ENCODE peak calls at places on chromosomes 6 and 20, in seven cellular contexts. One of them, this sample, is unnamed.

GRCh38 chr20:10316582-10316981 is 98.0 kb downstream of the SNAP25 start:
- DNase-seq in anterior cingulate cortex: no peak
- DNase-seq in GM12891: no peak
- DNase-seq in CD8-positive, alpha-beta T cell: no peak
- DNase-seq in ecto neural progenitor cell: no peak
- DNase-seq in tibial artery: no peak
- DNase-seq in NCI-H510A treated with DMSO at 0.1 percent for 48 hours: no peak
- DNase-seq in this sample: no peak

GRCh38 chr6:81614292-81614691 is 138.2 kb downstream of the TENT5A start:
- DNase-seq in anterior cingulate cortex: no peak
- DNase-seq in GM12891: no peak
- DNase-seq in CD8-positive, alpha-beta T cell: no peak
- DNase-seq in ecto neural progenitor cell: no peak
- DNase-seq in tibial artery: no peak
- DNase-seq in NCI-H510A treated with DMSO at 0.1 percent for 48 hours: peak; percentile 16
- DNase-seq in this sample: no peak

GRCh38 chr6:33992191-33992590 is 153.7 kb downstream of the GRM4 start:
- DNase-seq in anterior cingulate cortex: no peak
- DNase-seq in GM12891: no peak
- DNase-seq in CD8-positive, alpha-beta T cell: no peak
- DNase-seq in ecto neural progenitor cell: peak; percentile 18
- DNase-seq in tibial artery: no peak
- DNase-seq in NCI-H510A treated with DMSO at 0.1 percent for 48 hours: no peak
- DNase-seq in this sample: no peak

GRCh38 chr6:21935561-21936028 is 342.0 kb downstream of the SOX4 start:
- DNase-seq in anterior cingulate cortex: no peak
- DNase-seq in GM12891: no peak
- DNase-seq in CD8-positive, alpha-beta T cell: no peak
- DNase-seq in ecto neural progenitor cell: no peak
- DNase-seq in tibial artery: no peak
- DNase-seq in NCI-H510A treated with DMSO at 0.1 percent for 48 hours: no peak
- DNase-seq in this sample: no peak

GRCh38 chr6:106381871-106382270 is 21.4 kb downstream of the CRYBG1 start:
- DNase-seq in anterior cingulate cortex: no peak
- DNase-seq in GM12891: no peak
- DNase-seq in CD8-positive, alpha-beta T cell: no peak
- DNase-seq in ecto neural progenitor cell: no peak
- DNase-seq in tibial artery: no peak
- DNase-seq in NCI-H510A treated with DMSO at 0.1 percent for 48 hours: no peak
- DNase-seq in this sample: no peak

GRCh38 chr6:107720762-107721161 is 103.4 kb downstream of the SCML4 start:
- DNase-seq in anterior cingulate cortex: no peak
- DNase-seq in GM12891: no peak
- DNase-seq in CD8-positive, alpha-beta T cell: no peak
- DNase-seq in ecto neural progenitor cell: peak; percentile 24
- DNase-seq in tibial artery: no peak
- DNase-seq in NCI-H510A treated with DMSO at 0.1 percent for 48 hours: no peak
- DNase-seq in this sample: no peak

GRCh38 chr6:56851541-56852248 is 103.2 kb upstream of the BEND6 start:
- DNase-seq in anterior cingulate cortex: peak; percentile 14
- DNase-seq in GM12891: peak; percentile 14
- DNase-seq in CD8-positive, alpha-beta T cell: no peak
- DNase-seq in ecto neural progenitor cell: no peak
- DNase-seq in tibial artery: peak; percentile 42
- DNase-seq in NCI-H510A treated with DMSO at 0.1 percent for 48 hours: peak; percentile 94
- DNase-seq in this sample: no peak

GRCh38 chr6:161257778-161258457 is 15.9 kb downstream of the AGPAT4 start:
- DNase-seq in anterior cingulate cortex: no peak
- DNase-seq in GM12891: no peak
- DNase-seq in CD8-positive, alpha-beta T cell: no peak
- DNase-seq in ecto neural progenitor cell: no peak
- DNase-seq in tibial artery: peak; percentile 40
- DNase-seq in NCI-H510A treated with DMSO at 0.1 percent for 48 hours: no peak
- DNase-seq in this sample: no peak

GRCh38 chr6:136039185-136039584 is 187.7 kb downstream of the PDE7B start:
- DNase-seq in anterior cingulate cortex: no peak
- DNase-seq in GM12891: no peak
- DNase-seq in CD8-positive, alpha-beta T cell: no peak
- DNase-seq in ecto neural progenitor cell: no peak
- DNase-seq in tibial artery: no peak
- DNase-seq in NCI-H510A treated with DMSO at 0.1 percent for 48 hours: no peak
- DNase-seq in this sample: no peak

GRCh38 chr6:27145731-27146455 is 101.6 kb upstream of the PRSS16 start:
- DNase-seq in anterior cingulate cortex: no peak
- DNase-seq in GM12891: no peak
- DNase-seq in CD8-positive, alpha-beta T cell: peak; percentile 81
- DNase-seq in ecto neural progenitor cell: peak; percentile 67
- DNase-seq in tibial artery: peak; percentile 86
- DNase-seq in NCI-H510A treated with DMSO at 0.1 percent for 48 hours: peak; percentile 95
- DNase-seq in this sample: peak; percentile 89

GRCh38 chr6:11242709-11243108 is 10.2 kb upstream of the NEDD9 start:
- DNase-seq in anterior cingulate cortex: no peak
- DNase-seq in GM12891: no peak
- DNase-seq in CD8-positive, alpha-beta T cell: no peak
- DNase-seq in ecto neural progenitor cell: no peak
- DNase-seq in tibial artery: no peak
- DNase-seq in NCI-H510A treated with DMSO at 0.1 percent for 48 hours: no peak
- DNase-seq in this sample: no peak

GRCh38 chr6:153976921-153977693 is 61.9 kb upstream of the OPRM1 start:
- DNase-seq in anterior cingulate cortex: no peak
- DNase-seq in GM12891: no peak
- DNase-seq in CD8-positive, alpha-beta T cell: no peak
- DNase-seq in ecto neural progenitor cell: no peak
- DNase-seq in tibial artery: no peak
- DNase-seq in NCI-H510A treated with DMSO at 0.1 percent for 48 hours: no peak
- DNase-seq in this sample: no peak

GRCh38 chr6:34284563-34285545 is 36.0 kb upstream of the SMIM29 start:
- DNase-seq in anterior cingulate cortex: no peak
- DNase-seq in GM12891: no peak
- DNase-seq in CD8-positive, alpha-beta T cell: no peak
- DNase-seq in ecto neural progenitor cell: no peak
- DNase-seq in tibial artery: peak; percentile 55
- DNase-seq in NCI-H510A treated with DMSO at 0.1 percent for 48 hours: no peak
- DNase-seq in this sample: peak; percentile 81

GRCh38 chr20:17651761-17652388 is 30.2 kb downstream of the RRBP1 start:
- DNase-seq in anterior cingulate cortex: no peak
- DNase-seq in GM12891: no peak
- DNase-seq in CD8-positive, alpha-beta T cell: no peak
- DNase-seq in ecto neural progenitor cell: no peak
- DNase-seq in tibial artery: peak; percentile 13
- DNase-seq in NCI-H510A treated with DMSO at 0.1 percent for 48 hours: peak; percentile 58
- DNase-seq in this sample: peak; percentile 33